ENCODE peak calls at places on chromosome 7, in eight cellular contexts. P, O, R, Y, D, F, I and S are unnamed samples.

GRCh38 chr7:134954197-134955082 is 31.9 kb upstream of the AGBL3 start:
- DNase-seq in D (peak; percentile 54), Y (no peak), F (no peak), I (peak; percentile 25), P (peak; percentile 51), R (peak; percentile 42), O (peak; percentile 69), S (no peak)

GRCh38 chr7:44211126-44211675 is 10.4 kb downstream of the YKT6 start:
- DNase-seq in D (no peak), P (no peak), R (no peak), F (peak; percentile 13), Y (no peak), O (no peak), I (no peak), S (no peak)

GRCh38 chr7:135509589-135509838 is 388 bp downstream of the CNOT4 start:
- DNase-seq in I (peak; percentile 65), F (no peak), O (peak; percentile 61), P (no peak), Y (no peak), D (peak; percentile 49), R (peak; percentile 68), S (no peak)

GRCh38 chr7:152076324-152076821 is 50.9 kb downstream of the GALNT11 start:
- DNase-seq in R (no peak), Y (no peak), P (peak; percentile 50), F (no peak), I (peak; percentile 14), O (peak; percentile 16), D (no peak), S (peak; percentile 36)

GRCh38 chr7:77349141-77349540 is 67.0 kb downstream of the GSAP start:
- DNase-seq in D (peak; percentile 46), P (no peak), Y (no peak), O (peak; percentile 60), R (peak; percentile 25), I (no peak), F (no peak), S (no peak)

GRCh38 chr7:30846378-30846777 is 65.3 kb upstream of the AQP1 start:
- DNase-seq in O (no peak), D (no peak), P (no peak), Y (peak; percentile 32), I (peak; percentile 94), F (no peak), R (no peak), S (no peak)

GRCh38 chr7:121832347-121832746 is 40.6 kb upstream of the PTPRZ1 start:
- DNase-seq in O (no peak), D (no peak), Y (no peak), R (no peak), I (peak; percentile 21), P (no peak), F (no peak), S (no peak)

GRCh38 chr7:150375662-150376521 is 3.2 kb upstream of the ZNF775 start:
- DNase-seq in Y (no peak), O (no peak), P (no peak), I (no peak), D (no peak), F (peak; percentile 19), R (no peak), S (no peak)

GRCh38 chr7:98175260-98175604 is 36.0 kb upstream of the BHLHA15 start:
- DNase-seq in D (no peak), I (no peak), P (no peak), R (no peak), F (no peak), Y (no peak), O (no peak), S (no peak)

GRCh38 chr7:98875501-98875900 is 2.8 kb upstream of the TRRAP start:
- DNase-seq in Y (no peak), P (no peak), R (no peak), O (no peak), I (no peak), F (no peak), D (no peak), S (no peak)

GRCh38 chr7:131149840-131150239 is 177.8 kb upstream of the MKLN1 start:
- DNase-seq in P (no peak), R (no peak), O (no peak), I (no peak), D (no peak), F (no peak), Y (no peak), S (no peak)

GRCh38 chr7:134632937-134633540 is 13.6 kb upstream of the BPGM start:
- DNase-seq in F (no peak), D (peak; percentile 69), Y (no peak), P (peak; percentile 73), R (peak; percentile 56), O (peak; percentile 79), I (peak; percentile 77), S (no peak)

GRCh38 chr7:55172161-55172560 is 153.3 kb downstream of the EGFR start:
- DNase-seq in Y (no peak), I (no peak), F (no peak), O (no peak), R (no peak), D (peak; percentile 50), P (no peak), S (no peak)

GRCh38 chr7:135204271-135204872 is 7.0 kb downstream of the WDR91 start:
- DNase-seq in F (peak; percentile 61), Y (no peak), D (peak; percentile 93), O (peak; percentile 50), P (no peak), R (no peak), I (no peak), S (no peak)

GRCh38 chr7:8035190-8035589 is 66.6 kb downstream of the GLCCI1 start:
- DNase-seq in F (no peak), I (no peak), R (no peak), Y (no peak), D (no peak), O (no peak), P (no peak), S (no peak)

GRCh38 chr7:117411539-117411938 is 15.8 kb downstream of the ASZ1 start:
- DNase-seq in O (no peak), F (no peak), D (no peak), P (no peak), I (no peak), Y (no peak), R (no peak), S (no peak)

GRCh38 chr7:78588393-78588792 is 789.8 kb downstream of the PHTF2 start:
- DNase-seq in I (no peak), F (no peak), R (no peak), O (no peak), Y (no peak), P (no peak), D (no peak), S (no peak)

GRCh38 chr7:78585958-78586357 is 787.4 kb downstream of the PHTF2 start:
- DNase-seq in D (no peak), P (no peak), F (no peak), R (no peak), O (no peak), Y (no peak), I (no peak), S (no peak)

DNA sequence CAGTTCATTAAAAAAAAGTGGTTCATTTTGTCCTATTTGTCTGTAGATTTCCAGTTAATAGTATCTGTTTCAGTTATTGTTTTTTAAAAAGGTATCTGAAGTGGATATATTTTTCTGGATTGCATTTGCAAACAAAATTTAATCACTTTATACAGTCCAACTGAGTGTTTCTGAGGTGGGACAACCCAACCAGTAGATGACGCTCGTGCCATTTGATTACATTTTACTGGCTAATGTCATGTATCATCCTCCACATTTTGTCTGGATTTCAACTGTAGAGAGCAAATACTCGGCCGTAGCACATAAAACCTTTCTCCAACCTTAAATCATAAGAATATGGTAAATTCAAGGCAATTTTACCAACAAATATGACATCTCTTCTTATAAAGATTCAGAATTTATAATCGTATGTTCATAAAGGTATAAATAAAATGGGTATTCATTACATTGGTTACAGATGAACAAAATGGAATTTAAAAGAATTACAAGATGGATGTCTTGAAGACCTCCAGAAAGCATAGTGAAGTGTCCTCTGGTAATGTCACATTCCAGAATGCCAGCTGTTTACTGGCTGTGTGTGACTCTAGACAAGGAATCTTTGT is 789.0 kb downstream of the PHTF2 start:
- DNase-seq in R (peak; percentile 21), P (peak; percentile 41), O (peak; percentile 29), D (peak; percentile 51), F (no peak), Y (no peak), I (peak; percentile 30), S (no peak)
- TF ChIP-seq CTCF in R (peak; percentile 52), P (peak; percentile 49), O (peak; percentile 37), D (peak; percentile 62), F (no peak), Y (peak; percentile 26), I (peak; percentile 44), S (peak; percentile 40)

GRCh38 chr7:10015687-10016086 is 958.0 kb upstream of the PHF14 start:
- DNase-seq in D (no peak), F (no peak), R (no peak), I (no peak), P (no peak), O (no peak), Y (no peak), S (no peak)
- TF ChIP-seq CTCF in D (no peak), F (no peak), R (no peak), I (no peak), P (no peak), O (no peak), Y (no peak), S (no peak)

GRCh38 chr7:4479367-4480039 is 202.6 kb upstream of the FOXK1 start:
- DNase-seq in P (peak; percentile 79), F (no peak), I (peak; percentile 40), Y (no peak), R (no peak), O (peak; percentile 66), D (peak; percentile 16), S (peak; percentile 36)
- TF ChIP-seq CTCF in P (peak; percentile 65), F (no peak), I (peak; percentile 6), Y (peak; percentile 42), R (no peak), O (peak; percentile 39), D (no peak), S (peak; percentile 73)

GRCh38 chr7:32206488-32206887 is 136.3 kb upstream of the PDE1C start:
- DNase-seq in I (no peak), Y (no peak), D (no peak), R (no peak), O (no peak), F (no peak), P (no peak), S (no peak)

GRCh38 chr7:32200593-32200992 is 130.4 kb upstream of the PDE1C start:
- DNase-seq in O (no peak), P (no peak), Y (no peak), F (no peak), I (no peak), R (no peak), D (no peak), S (no peak)

GRCh38 chr7:32206987-32207386 is 136.8 kb upstream of the PDE1C start:
- DNase-seq in O (peak; percentile 12), Y (no peak), R (peak; percentile 3), D (peak; percentile 3), I (no peak), F (no peak), P (peak; percentile 46), S (peak; percentile 47)

DNA sequence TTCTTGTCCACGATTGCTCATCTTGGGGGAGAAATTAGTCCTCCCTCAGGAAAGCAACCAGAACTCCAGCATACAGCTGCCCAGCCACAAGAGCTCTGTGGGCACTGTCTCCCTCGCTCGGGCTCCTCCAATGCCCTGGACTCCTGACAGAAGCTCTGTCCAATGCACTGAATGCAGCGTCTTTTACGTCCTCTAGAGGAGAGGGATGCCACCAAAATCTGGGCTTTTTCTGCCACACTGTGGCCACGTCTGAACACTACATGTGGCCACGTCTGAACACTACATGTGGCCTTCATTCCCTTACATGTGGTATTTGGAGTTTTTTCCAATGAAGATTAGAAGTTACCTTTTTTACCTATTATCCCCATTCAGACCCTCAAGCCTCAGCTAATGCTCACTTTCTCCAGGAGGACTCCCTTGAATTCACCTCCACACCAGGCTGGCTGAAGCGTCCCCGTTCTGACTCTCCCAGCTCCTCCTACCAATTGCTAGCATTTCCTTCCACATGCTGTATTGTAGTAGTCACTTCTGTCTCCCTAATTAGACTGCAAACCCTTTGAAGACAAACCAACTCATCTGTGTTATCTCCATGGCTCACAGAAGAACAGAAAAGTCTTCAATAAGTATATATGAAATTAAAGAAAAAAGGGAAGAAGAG is 134.3 kb upstream of the PDE1C start:
- DNase-seq in F (peak; percentile 77), P (peak; percentile 91), R (peak; percentile 80), Y (peak; percentile 77), I (peak; percentile 76), D (peak; percentile 77), O (peak; percentile 81), S (peak; percentile 60)
- TF ChIP-seq CTCF in F (no peak), P (peak; percentile 95), R (peak; percentile 90), Y (peak; percentile 95), I (peak; percentile 83), D (peak; percentile 81), O (peak; percentile 74), S (peak; percentile 87)